ENCODE peak calls at places on chromosomes 4 and X, in five cellular contexts. N is heart left ventricle, Q is endothelial cell of umbilical vein, B is tibial nerve, E is right lobe of liver. G is an unnamed sample.

GRCh38 chr4:53313510-53313909 is 52.4 kb downstream of the SCFD2 start:
- DNase-seq in Q (no peak), N (no peak), B (no peak), E (no peak), G (no peak)

GRCh38 chr4:5045099-5045498 is 6.2 kb upstream of the STK32B start:
- DNase-seq in B (no peak), E (no peak), N (peak; percentile 30), Q (peak; percentile 45), G (no peak)

GRCh38 chrX:619451-619811 is 11.2 kb upstream of the SHOX start:
- DNase-seq in Q (no peak), N (no peak), E (no peak), B (no peak), G (no peak)

GRCh38 chr4:181966084-181966483 is 277.1 kb upstream of the TENM3 start:
- DNase-seq in N (no peak), Q (no peak), B (no peak), E (no peak), G (no peak)

GRCh38 chrX:115898382-115899001 is 272.1 kb upstream of the AGTR2 start:
- DNase-seq in N (no peak), Q (no peak), B (no peak), E (peak; percentile 56), G (no peak)

GRCh38 chrX:132504417-132504816 is 15.6 kb upstream of the MBNL3 start:
- DNase-seq in E (no peak), N (no peak), B (no peak), Q (no peak), G (no peak)

GRCh38 chr4:112130903-112131302 is 14.4 kb upstream of the FAM241A start:
- DNase-seq in Q (peak; percentile 39), N (peak; percentile 19), E (no peak), B (no peak), G (no peak)

GRCh38 chr4:144300616-144301015 is 160.1 kb upstream of the GYPA start:
- DNase-seq in Q (no peak), N (no peak), B (no peak), E (no peak), G (no peak)

GRCh38 chr4:6692806-6693205 is 872 bp upstream of the S100P start:
- DNase-seq in E (no peak), B (no peak), Q (no peak), N (no peak), G (no peak)

GRCh38 chr4:80311130-80311529 is 24.4 kb upstream of the CFAP299 start:
- DNase-seq in Q (no peak), N (no peak), E (no peak), B (no peak), G (no peak)

GRCh38 chr4:16206301-16206700 is 20.0 kb downstream of the TAPT1 start:
- DNase-seq in N (no peak), B (no peak), Q (no peak), E (no peak), G (no peak)

GRCh38 chr4:112272292-112272691 is 13.4 kb downstream of the TIFA start:
- DNase-seq in Q (no peak), N (no peak), E (no peak), B (no peak), G (no peak)

GRCh38 chr4:77927991-77928925 is 65.6 kb downstream of the MRPL1 start:
- DNase-seq in Q (peak; percentile 92), E (no peak), N (no peak), B (no peak), G (no peak)

GRCh38 chr4:68152411-68152810 is 22.7 kb upstream of the TMPRSS11F start:
- DNase-seq in E (no peak), N (no peak), Q (no peak), B (no peak), G (no peak)

GRCh38 chrX:110032534-110033161 is 29.7 kb downstream of the TMEM164 start:
- DNase-seq in E (no peak), B (no peak), N (no peak), Q (no peak), G (no peak)

GRCh38 chrX:53265771-53266170 is 15.6 kb downstream of the IQSEC2 start:
- DNase-seq in B (no peak), Q (no peak), N (no peak), E (no peak), G (no peak)

GRCh38 chr4:109873791-109874514 is 26.0 kb downstream of the LRIT3 start:
- DNase-seq in Q (no peak), E (no peak), B (no peak), N (no peak), G (no peak)

GRCh38 chrX:63747331-63747730 is 37.7 kb downstream of the ARHGEF9 start:
- DNase-seq in N (no peak), B (no peak), Q (peak; percentile 90), E (no peak), G (no peak)

GRCh38 chrX:30654989-30655607 is 1.9 kb downstream of the GK start:
- DNase-seq in N (no peak), B (no peak), Q (no peak), E (no peak), G (no peak)

GRCh38 chrX:30653415-30654131 is at the start of gene GK:
- DNase-seq in E (peak; percentile 45), N (no peak), Q (peak; percentile 3), B (no peak), G (no peak)

GRCh38 chrX:30657542-30658238 is 4.5 kb downstream of the GK start:
- DNase-seq in Q (no peak), B (no peak), N (no peak), E (no peak), G (no peak)

GRCh38 chrX:30649859-30650258 is 3.4 kb upstream of the GK start:
- DNase-seq in N (no peak), B (no peak), E (no peak), Q (no peak), G (no peak)

DNA sequence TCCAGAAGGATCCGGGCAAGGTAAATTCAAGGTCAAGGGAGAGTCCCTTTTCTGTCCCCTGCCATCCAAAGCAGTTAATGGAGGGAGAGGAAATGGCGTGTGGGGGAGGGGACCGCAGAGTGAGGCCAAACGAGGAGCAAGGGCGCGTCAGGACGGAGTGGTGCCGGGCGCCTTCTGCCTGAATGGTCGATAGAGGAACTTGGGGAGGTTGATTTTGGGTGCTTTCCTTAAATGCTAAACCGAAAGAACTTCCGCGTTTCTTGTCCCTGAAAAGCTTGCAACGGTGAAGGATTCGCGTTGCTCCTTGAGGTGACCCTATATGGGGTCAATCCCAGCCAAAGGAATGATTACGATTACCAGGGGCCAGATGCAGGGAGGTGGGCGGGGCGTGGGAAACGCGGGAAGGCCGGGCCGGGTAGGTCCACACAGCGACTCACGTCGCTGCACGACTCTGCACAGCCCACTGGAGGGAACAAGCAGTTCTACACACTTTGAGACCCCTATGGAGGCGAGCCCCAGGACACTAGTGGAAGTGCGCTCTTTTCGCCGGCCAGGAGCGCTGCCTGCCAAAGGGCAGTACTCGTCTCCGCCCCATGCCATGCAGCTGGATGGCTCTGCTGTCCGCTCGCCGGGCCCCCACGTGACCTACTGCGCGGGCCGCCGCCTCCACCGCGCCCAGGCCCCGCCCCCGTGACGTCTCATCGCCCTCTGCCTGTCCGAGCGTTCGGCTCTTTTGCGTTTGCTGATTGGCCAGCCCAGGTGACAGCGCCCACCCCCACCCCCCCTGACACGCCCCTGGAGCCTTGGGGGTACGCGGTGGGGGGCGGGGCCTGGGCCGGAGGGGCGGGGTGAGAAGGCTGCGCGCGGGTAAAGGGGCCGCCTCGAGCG is 452 bp upstream of the GK start:
- DNase-seq in N (peak; percentile 94), Q (peak; percentile 93), E (peak; percentile 96), B (peak; percentile 93), G (peak; percentile 50)
- TF ChIP-seq POLR2A in N (peak; percentile 16), Q (peak; percentile 22), E (peak; percentile 72), B (no peak), G (peak; percentile 38)

GRCh38 chrX:154411322-154411980 is at the start of gene TAFAZZIN:
- DNase-seq in E (peak; percentile 78), N (peak; percentile 75), Q (peak; percentile 58), B (peak; percentile 43), G (peak; percentile 48)
- TF ChIP-seq POLR2A in E (peak; percentile 61), N (peak; percentile 38), Q (peak; percentile 62), B (peak; percentile 55), G (peak; percentile 76)

DNA sequence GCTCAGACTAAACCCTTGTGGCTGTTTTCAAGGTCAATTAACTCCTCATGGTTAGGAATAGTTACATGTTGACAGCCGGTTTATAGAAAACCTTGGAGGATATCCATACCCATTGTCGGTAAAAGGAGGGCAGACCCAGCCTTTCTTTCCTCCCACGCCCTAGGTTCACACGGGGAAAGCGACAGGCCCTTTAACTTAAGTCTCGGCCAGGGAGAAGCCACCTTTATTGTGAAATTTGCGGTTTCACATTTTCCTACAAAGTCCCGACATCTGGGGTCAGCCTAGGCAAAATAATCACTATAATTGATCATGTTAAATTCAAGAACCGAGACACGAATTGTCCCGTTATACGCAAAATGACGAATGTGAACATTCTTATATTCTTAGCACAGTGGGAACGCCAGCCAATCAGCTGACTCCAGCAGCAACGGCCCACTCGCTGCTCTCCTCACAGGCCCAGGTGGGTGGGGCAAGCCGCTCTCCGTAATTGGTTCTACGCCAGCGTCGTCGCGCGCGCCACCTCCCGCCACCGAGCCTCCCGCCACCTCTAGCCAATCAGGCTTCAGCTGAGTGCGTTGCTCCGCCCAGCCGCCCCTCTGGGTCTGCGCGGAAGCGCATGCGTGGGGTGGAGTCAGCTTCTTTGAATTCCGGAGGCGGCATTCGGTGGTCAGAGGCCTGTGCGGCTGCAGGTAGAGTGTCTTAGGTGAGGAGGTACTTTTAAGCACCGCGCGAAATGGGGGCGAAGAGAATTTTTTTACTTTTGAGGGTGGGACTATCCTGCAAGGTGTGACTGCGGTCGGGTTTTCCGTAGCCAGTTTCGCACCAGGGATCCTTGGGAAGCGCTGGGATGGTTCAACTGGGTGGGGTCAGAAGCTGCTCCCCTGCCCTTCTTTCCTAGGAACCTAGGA is at the start of gene CENPI:
- DNase-seq in E (peak; percentile 92), B (peak; percentile 81), N (peak; percentile 92), Q (peak; percentile 96), G (peak; percentile 79)
- TF ChIP-seq POLR2A in E (peak; percentile 76), B (peak; percentile 16), N (peak; percentile 63), Q (peak; percentile 79), G (peak; percentile 44)

GRCh38 chrX:85244411-85245210 is 820 bp downstream of the ZNF711 start:
- DNase-seq in E (peak; percentile 9), N (no peak), Q (peak; percentile 30), B (no peak), G (no peak)
- TF ChIP-seq POLR2A in E (no peak), N (no peak), Q (no peak), B (no peak), G (no peak)

GRCh38 chrX:149937881-149938426 is 337 bp downstream of the EOLA2 start:
- DNase-seq in N (no peak), B (no peak), Q (no peak), E (peak; percentile 37), G (no peak)
- TF ChIP-seq POLR2A in N (no peak), B (no peak), Q (no peak), E (peak; percentile 65), G (no peak)